ENCODE peak calls at places on chromosomes 4 and X, in six cellular contexts. D, L, F, P, Z and S are unnamed samples.

GRCh38 chr4:159014896-159015295 is 88.0 kb upstream of the RAPGEF2 start:
- DNase-seq in D (no peak), L (no peak), F (no peak), P (no peak), Z (no peak), S (no peak)

GRCh38 chrX:84729809-84730208 is 227.6 kb upstream of the HDX start:
- DNase-seq in D (peak; percentile 25), L (no peak), F (peak; percentile 5), P (peak; percentile 42), Z (peak; percentile 54), S (peak; percentile 11)

GRCh38 chrX:140762061-140762460 is 52.5 kb downstream of the LINC00632 start:
- DNase-seq in D (peak; percentile 35), L (peak; percentile 58), F (peak; percentile 5), P (peak; percentile 45), Z (peak; percentile 76), S (peak; percentile 43)

GRCh38 chr4:7335363-7336066 is 99.2 kb downstream of the PSAPL1 start:
- DNase-seq in D (peak; percentile 18), L (no peak), F (peak; percentile 36), P (peak; percentile 89), Z (peak; percentile 54), S (peak; percentile 56)

GRCh38 chr4:74624351-74625151 is 169.8 kb downstream of the BTC start:
- DNase-seq in D (peak; percentile 88), L (peak; percentile 95), F (peak; percentile 85), P (no peak), Z (peak; percentile 59), S (no peak)

GRCh38 chr4:92847046-92847445 is 543.3 kb downstream of the GRID2 start:
- DNase-seq in D (no peak), L (no peak), F (no peak), P (no peak), Z (no peak), S (no peak)

GRCh38 chr4:93776386-93777080 is 52.0 kb upstream of the ATOH1 start:
- DNase-seq in D (peak; percentile 87), L (peak; percentile 36), F (no peak), P (no peak), Z (no peak), S (no peak)

GRCh38 chr4:23818097-23818648 is 71.7 kb downstream of the PPARGC1A start:
- DNase-seq in D (no peak), L (no peak), F (no peak), P (no peak), Z (peak; percentile 9), S (no peak)

GRCh38 chrX:77422886-77423648 is 24.1 kb upstream of the FGF16 start:
- DNase-seq in D (no peak), L (no peak), F (no peak), P (peak; percentile 81), Z (no peak), S (no peak)

GRCh38 chrX:134246282-134246681 is 9.3 kb downstream of the CCDC160 start:
- DNase-seq in D (no peak), L (no peak), F (no peak), P (peak; percentile 33), Z (no peak), S (no peak)

GRCh38 chr4:187192266-187192665 is 468.6 kb upstream of the FAT1 start:
- DNase-seq in D (no peak), L (no peak), F (no peak), P (no peak), Z (no peak), S (no peak)

GRCh38 chr4:15410750-15411149 is 17.1 kb upstream of the C1QTNF7 start:
- DNase-seq in D (no peak), L (no peak), F (no peak), P (no peak), Z (no peak), S (no peak)

GRCh38 chr4:176840166-176840565 is 47.4 kb upstream of the VEGFC start:
- DNase-seq in D (peak; percentile 12), L (peak; percentile 80), F (no peak), P (no peak), Z (no peak), S (no peak)

GRCh38 chr4:158376441-158376840 is 145.2 kb upstream of the RXFP1 start:
- DNase-seq in D (no peak), L (no peak), F (no peak), P (no peak), Z (no peak), S (no peak)

GRCh38 chr4:152935138-152935537 is 985 bp upstream of the FHDC1 start:
- DNase-seq in D (no peak), L (no peak), F (no peak), P (peak; percentile 73), Z (peak; percentile 62), S (peak; percentile 35)

GRCh38 chr4:13201241-13201640 is 282.9 kb downstream of the RAB28 start:
- DNase-seq in D (no peak), L (no peak), F (no peak), P (no peak), Z (no peak), S (no peak)

GRCh38 chrX:77510007-77510406 is 62.8 kb downstream of the FGF16 start:
- DNase-seq in D (peak; percentile 23), L (no peak), F (no peak), P (no peak), Z (no peak), S (no peak)

GRCh38 chr4:3079694-3080123 is 5.2 kb downstream of the HTT start:
- DNase-seq in D (no peak), L (no peak), F (no peak), P (no peak), Z (no peak), S (no peak)

GRCh38 chr4:107991945-107992625 is 2.4 kb downstream of the HADH start:
- DNase-seq in D (no peak), L (peak; percentile 18), F (no peak), P (no peak), Z (no peak), S (no peak)

GRCh38 chr4:102438873-102439614 is 62.1 kb upstream of the NFKB1 start:
- DNase-seq in D (peak; percentile 92), L (peak; percentile 80), F (peak; percentile 33), P (no peak), Z (peak; percentile 72), S (no peak)

GRCh38 chr4:96739101-96739500 is 899.2 kb downstream of the PDHA2 start:
- DNase-seq in D (no peak), L (peak; percentile 53), F (no peak), P (no peak), Z (no peak), S (no peak)

GRCh38 chrX:17413228-17413627 is 38.2 kb downstream of the NHS start:
- DNase-seq in D (peak; percentile 91), L (peak; percentile 96), F (no peak), P (no peak), Z (no peak), S (no peak)

GRCh38 chrX:153522259-153522658 is 4.8 kb downstream of the ATP2B3 start:
- DNase-seq in D (no peak), L (no peak), F (no peak), P (peak; percentile 47), Z (no peak), S (no peak)

GRCh38 chr4:27154706-27155105 is 294.1 kb downstream of the STIM2 start:
- DNase-seq in D (peak; percentile 83), L (peak; percentile 95), F (no peak), P (no peak), Z (peak; percentile 50), S (no peak)

GRCh38 chr4:140947507-140947906 is 185.8 kb downstream of the RNF150 start:
- DNase-seq in D (peak; percentile 11), L (no peak), F (no peak), P (no peak), Z (no peak), S (no peak)
- H2AFZ ChIP-seq in D (peak overlapping the region; percentile 52), L (peak overlapping the region; percentile 16), F (no peak overlapping the region), P (no peak overlapping the region), Z (no peak overlapping the region), S (no peak overlapping the region)

GRCh38 chr4:99852199-99852718 is 35.6 kb downstream of the DAPP1 start:
- DNase-seq in D (no peak), L (no peak), F (no peak), P (no peak), Z (no peak), S (no peak)
- H2AFZ ChIP-seq in D (no peak overlapping the region), L (no peak overlapping the region), F (no peak overlapping the region), P (no peak overlapping the region), Z (no peak overlapping the region), S (no peak overlapping the region)

GRCh38 chr4:89799071-89799470 is 37.9 kb downstream of the SNCA start:
- DNase-seq in D (no peak), L (no peak), F (no peak), P (no peak), Z (no peak), S (no peak)
- H2AFZ ChIP-seq in D (no peak overlapping the region), L (no peak overlapping the region), F (no peak overlapping the region), P (no peak overlapping the region), Z (no peak overlapping the region), S (no peak overlapping the region)

DNA sequence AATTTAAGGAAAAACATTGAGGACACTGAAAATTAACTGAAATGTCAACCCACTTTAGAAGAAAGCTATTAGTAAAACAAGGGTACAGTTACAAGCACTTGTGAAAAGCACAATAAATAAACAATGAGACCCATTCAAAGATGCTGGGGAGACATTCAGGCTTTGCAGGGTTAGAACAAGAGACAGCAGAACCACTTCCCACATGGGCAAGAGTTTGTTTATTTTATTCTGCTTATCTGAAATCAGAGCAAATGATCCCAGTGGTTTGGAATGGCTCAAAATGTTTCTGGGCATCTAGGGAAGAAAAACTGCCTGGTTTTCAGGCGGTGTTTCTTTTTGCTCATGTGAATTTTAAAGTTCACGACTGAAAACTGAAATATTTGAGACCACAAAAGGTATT is 42.4 kb downstream of the PPP3CA start:
- DNase-seq in D (peak; percentile 59), L (peak; percentile 81), F (peak; percentile 16), P (no peak), Z (no peak), S (no peak)
- H2AFZ ChIP-seq in D (no peak overlapping the region), L (no peak overlapping the region), F (no peak overlapping the region), P (no peak overlapping the region), Z (no peak overlapping the region), S (peak overlapping the region; percentile 31)

GRCh38 chrX:48974033-48974432 is 2.4 kb upstream of the KCND1 start:
- DNase-seq in D (no peak), L (no peak), F (no peak), P (no peak), Z (no peak), S (no peak)
- H2AFZ ChIP-seq in D (no peak overlapping the region), L (no peak overlapping the region), F (no peak overlapping the region), P (no peak overlapping the region), Z (no peak overlapping the region), S (no peak overlapping the region)

GRCh38 chr4:73019462-73020047 is 50.0 kb downstream of the COX18 start:
- DNase-seq in D (peak; percentile 19), L (peak; percentile 22), F (peak; percentile 23), P (no peak), Z (peak; percentile 74), S (peak; percentile 23)
- H2AFZ ChIP-seq in D (no peak overlapping the region), L (no peak overlapping the region), F (no peak overlapping the region), P (no peak overlapping the region), Z (no peak overlapping the region), S (no peak overlapping the region)